ENCODE peak calls at places on chromosomes 11 and 22, in four cellular contexts. M is sigmoid colon, H is PC-9, A is psoas muscle. Q is an unnamed sample.

GRCh38 chr11:80815752-80816453 is 1375.1 kb upstream of the TENM4 start:
- DNase-seq in M (no peak), H (no peak), A (no peak), Q (no peak)

GRCh38 chr11:74978041-74978440 is 10.7 kb upstream of the NEU3 start:
- DNase-seq in M (no peak), H (no peak), A (no peak), Q (no peak)

GRCh38 chr22:44567846-44568493 is 69.9 kb upstream of the RTL6 start:
- DNase-seq in M (peak; percentile 68), H (no peak), A (peak; percentile 34), Q (no peak)

GRCh38 chr22:44428941-44429615 is 69.0 kb downstream of the RTL6 start:
- DNase-seq in M (peak; percentile 56), H (no peak), A (no peak), Q (no peak)

GRCh38 chr22:34414467-34415440 is 494.5 kb upstream of the LARGE1 start:
- DNase-seq in M (no peak), H (peak; percentile 67), A (no peak), Q (peak; percentile 1)

GRCh38 chr11:60357771-60358170 is 20.6 kb upstream of the MS4A7 start:
- DNase-seq in M (no peak), H (no peak), A (no peak), Q (no peak)

GRCh38 chr11:17611049-17611448 is 64.0 kb downstream of the OTOG start:
- DNase-seq in M (no peak), H (no peak), A (no peak), Q (no peak)

GRCh38 chr11:111581341-111581740 is 20.9 kb upstream of the SIK2 start:
- DNase-seq in M (no peak), H (no peak), A (no peak), Q (no peak)

GRCh38 chr11:76910620-76911414 is 50.1 kb downstream of the ACER3 start:
- DNase-seq in M (peak; percentile 65), H (no peak), A (peak; percentile 22), Q (no peak)

GRCh38 chr11:74739546-74740270 is 8.5 kb upstream of the CHRDL2 start:
- DNase-seq in M (no peak), H (peak; percentile 58), A (peak; percentile 27), Q (peak; percentile 79)

GRCh38 chr11:61695917-61696316 is 15.7 kb downstream of the DAGLA start:
- DNase-seq in M (peak; percentile 92), H (peak; percentile 94), A (peak; percentile 86), Q (peak; percentile 83)

GRCh38 chr11:24624432-24624831 is 127.6 kb downstream of the LUZP2 start:
- DNase-seq in M (no peak), H (no peak), A (no peak), Q (no peak)

GRCh38 chr11:121441533-121441932 is 10.6 kb upstream of the SORL1 start:
- DNase-seq in M (no peak), H (no peak), A (no peak), Q (no peak)

GRCh38 chr22:27654536-27655445 is 146.8 kb downstream of the MN1 start:
- DNase-seq in M (no peak), H (no peak), A (no peak), Q (no peak)

GRCh38 chr22:21761086-21761485 is 25.5 kb upstream of the YPEL1 start:
- DNase-seq in M (no peak), H (no peak), A (no peak), Q (no peak)

GRCh38 chr11:127939000-127939399 is 648.4 kb downstream of the ETS1 start:
- DNase-seq in M (no peak), H (peak; percentile 18), A (no peak), Q (peak; percentile 51)

DNA sequence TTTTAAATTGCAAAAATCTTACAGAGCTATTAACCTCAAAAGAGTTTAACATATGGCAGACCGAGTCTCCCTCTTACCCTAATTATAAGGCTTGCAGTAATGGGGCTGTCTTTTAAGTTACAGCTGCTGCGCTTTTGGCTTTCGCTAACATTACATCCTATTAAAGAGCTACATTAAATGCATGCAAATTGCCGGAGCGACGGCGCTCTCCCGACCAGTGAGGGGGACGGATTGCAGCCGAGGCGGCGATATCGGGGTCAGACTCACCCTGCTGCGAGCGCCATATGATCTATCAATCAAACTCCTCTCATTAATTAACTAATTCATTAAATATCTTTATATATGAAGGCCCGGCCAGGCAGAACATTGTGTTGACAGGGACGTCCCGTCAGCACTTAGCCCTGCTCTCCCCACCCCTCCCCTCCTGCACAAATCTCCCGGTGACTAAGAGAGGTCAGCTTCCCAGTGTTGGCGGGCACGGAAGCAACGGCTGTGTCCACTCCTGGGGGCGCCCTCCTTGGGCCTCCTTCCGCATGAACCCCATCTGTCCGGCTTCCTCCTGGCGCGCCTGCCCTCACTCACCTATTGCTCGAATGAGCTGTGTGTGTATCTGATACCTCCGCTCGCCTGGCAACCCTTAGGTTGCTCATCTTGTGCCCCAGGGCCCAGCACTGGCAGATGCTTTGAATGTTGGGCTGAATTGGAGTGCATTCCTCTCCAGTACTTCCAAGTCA is 156.0 kb upstream of the CADM1 start:
- DNase-seq in M (no peak), H (no peak), A (no peak), Q (no peak)
- H3K27ac ChIP-seq in M (no peak overlapping the region), H (no peak overlapping the region), A (no peak overlapping the region), Q (no peak overlapping the region)

GRCh38 chr11:113242060-113242459 is 72.3 kb upstream of the TTC12 start:
- DNase-seq in M (no peak), H (no peak), A (no peak), Q (no peak)

GRCh38 chr11:113245216-113245615 is 69.2 kb upstream of the TTC12 start:
- DNase-seq in M (no peak), H (no peak), A (no peak), Q (no peak)

GRCh38 chr11:113241190-113242051 is 73.0 kb upstream of the TTC12 start:
- DNase-seq in M (no peak), H (no peak), A (no peak), Q (no peak)

GRCh38 chr11:113240790-113241189 is 73.6 kb upstream of the TTC12 start:
- DNase-seq in M (no peak), H (no peak), A (no peak), Q (no peak)

DNA sequence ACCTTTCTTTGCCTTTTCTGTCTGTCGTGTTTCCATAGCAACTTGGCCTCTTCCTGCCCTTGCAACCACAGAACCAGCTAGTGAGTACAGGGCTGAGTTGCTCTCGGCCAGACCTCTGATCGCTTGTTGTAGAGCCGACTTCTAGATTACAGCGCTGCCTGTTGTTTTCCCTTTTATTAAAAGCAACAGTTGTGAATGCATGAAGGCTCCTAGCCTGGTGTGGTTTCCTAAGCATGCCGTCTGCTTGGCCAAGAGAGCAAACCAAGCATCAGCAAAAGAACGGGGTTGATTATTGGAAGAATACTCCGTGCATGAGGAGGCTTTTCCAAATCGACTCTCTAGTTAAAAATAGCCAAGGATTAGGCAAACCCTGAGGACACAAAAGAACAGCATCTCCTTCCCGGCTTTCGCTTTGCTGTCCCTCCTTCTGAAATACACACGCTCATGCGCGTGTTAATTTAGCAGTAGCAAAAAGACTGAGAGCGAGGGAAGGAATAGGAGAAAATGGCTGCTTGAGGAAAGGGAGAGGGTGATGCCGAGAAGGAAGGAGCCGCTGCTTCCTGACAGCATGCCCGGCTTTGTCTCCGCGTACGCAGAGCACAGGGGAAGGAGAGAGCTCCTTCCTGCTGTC is 71.5 kb upstream of the TTC12 start:
- DNase-seq in M (no peak), H (no peak), A (no peak), Q (no peak)
- TF ChIP-seq CTCF in M (no peak), H (no peak), A (no peak), Q (no peak)

GRCh38 chr11:67041602-67042001 is 15.0 kb upstream of the RHOD start:
- DNase-seq in M (no peak), H (no peak), A (no peak), Q (no peak)

GRCh38 chr11:67043572-67044329 is 12.9 kb upstream of the RHOD start:
- DNase-seq in M (no peak), H (no peak), A (no peak), Q (no peak)

GRCh38 chr11:67048515-67048914 is 8.1 kb upstream of the RHOD start:
- DNase-seq in M (no peak), H (no peak), A (no peak), Q (no peak)

GRCh38 chr11:67044496-67044895 is 12.2 kb upstream of the RHOD start:
- DNase-seq in M (no peak), H (no peak), A (no peak), Q (no peak)

GRCh38 chr11:67045314-67045713 is 11.3 kb upstream of the RHOD start:
- DNase-seq in M (no peak), H (peak; percentile 45), A (peak; percentile 50), Q (peak; percentile 88)
- H3K27ac ChIP-seq in M (no peak overlapping the region), H (no peak overlapping the region), A (no peak overlapping the region), Q (peak overlapping the region; percentile 51)

GRCh38 chr22:50544746-50545253 is 899 bp upstream of the KLHDC7B start:
- DNase-seq in M (no peak), H (peak; percentile 38), A (no peak), Q (no peak)

GRCh38 chr22:50546326-50547230 is 879 bp downstream of the KLHDC7B start:
- DNase-seq in M (no peak), H (peak; percentile 23), A (no peak), Q (no peak)

GRCh38 chr22:50542416-50542927 is 3.2 kb upstream of the KLHDC7B start:
- DNase-seq in M (no peak), H (no peak), A (no peak), Q (no peak)

GRCh38 chr22:50545522-50546325 is at the start of gene KLHDC7B:
- DNase-seq in M (no peak), H (peak; percentile 18), A (no peak), Q (no peak)

DNA sequence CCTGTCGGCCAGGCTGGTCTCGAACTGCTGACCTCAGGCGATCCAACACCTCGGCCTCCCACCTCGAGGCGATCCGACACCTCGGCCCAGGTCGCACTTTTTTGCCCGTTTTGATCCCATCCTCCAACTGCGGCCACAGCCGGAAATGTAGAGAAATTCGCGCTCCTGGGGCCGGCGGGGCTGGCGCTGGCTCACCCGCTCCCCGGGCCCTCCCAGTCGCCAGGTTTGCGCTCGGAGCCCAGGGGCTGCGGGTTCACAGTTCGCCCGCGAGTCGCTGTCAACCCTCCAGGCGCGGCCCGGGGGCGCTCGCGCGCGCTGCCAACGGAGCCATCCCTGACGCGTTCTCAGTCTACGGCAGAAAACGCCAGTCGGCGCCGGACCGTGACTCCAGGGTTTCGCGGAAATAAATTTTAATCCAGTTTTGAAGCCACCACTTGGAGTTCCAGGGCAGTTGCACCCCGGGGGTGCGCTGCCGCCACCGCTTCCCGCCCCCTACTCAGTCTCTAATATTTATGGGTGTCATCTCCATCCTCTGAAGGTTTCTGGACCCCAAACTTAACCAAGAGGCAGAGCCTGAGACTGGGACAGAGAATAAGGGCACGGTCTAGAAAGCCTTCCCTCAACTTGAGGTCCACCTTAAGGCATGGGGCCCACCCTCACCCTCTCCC is 1.5 kb upstream of the KLHDC7B start:
- DNase-seq in M (peak; percentile 81), H (peak; percentile 82), A (peak; percentile 76), Q (no peak)
- TF ChIP-seq CTCF in M (no peak), H (peak; percentile 72), A (peak; percentile 44), Q (peak; percentile 50)

DNA sequence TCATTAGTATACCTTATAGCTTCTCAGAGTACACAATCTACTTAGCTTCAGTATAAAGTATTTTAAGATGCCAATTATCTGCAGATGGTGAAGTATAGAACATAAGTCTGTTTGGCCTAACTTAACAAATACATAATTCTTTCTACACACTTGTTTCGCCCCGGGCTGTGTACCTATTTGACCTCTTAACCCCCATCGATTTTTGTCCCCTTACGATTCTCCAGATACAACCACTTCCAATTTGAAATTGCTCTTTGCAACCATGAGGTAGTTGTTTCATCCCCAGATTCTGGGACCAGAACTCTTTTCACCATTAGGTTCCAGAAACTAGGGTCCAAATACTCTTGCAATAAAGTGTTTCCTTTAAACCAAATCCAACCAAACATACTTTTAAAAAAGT is 10.0 kb upstream of the UPB1 start:
- DNase-seq in M (no peak), H (no peak), A (no peak), Q (no peak)
- H3K27ac ChIP-seq in M (no peak overlapping the region), H (no peak overlapping the region), A (no peak overlapping the region), Q (no peak overlapping the region)